ENCODE peak calls at places on chromosomes 7 and 10, in four cellular contexts. One of them, this sample, is unnamed.

GRCh38 chr10:52314822-52315552 is 906 bp downstream of the DKK1 start:
- DNase-seq in fibroblast of lung: peak; percentile 62
- DNase-seq in tibial nerve: no peak
- DNase-seq in CD4-positive, alpha-beta T cell: no peak
- DNase-seq in this sample: no peak

GRCh38 chr10:62067560-62067959 is 166.1 kb downstream of the ARID5B start:
- DNase-seq in tibial nerve: no peak
- DNase-seq in fibroblast of lung: no peak
- DNase-seq in CD4-positive, alpha-beta T cell: no peak
- DNase-seq in this sample: no peak

GRCh38 chr10:72223743-72224101 is 7.6 kb upstream of the ASCC1 start:
- DNase-seq in CD4-positive, alpha-beta T cell: no peak
- DNase-seq in tibial nerve: no peak
- DNase-seq in fibroblast of lung: no peak
- DNase-seq in this sample: no peak

GRCh38 chr7:150972094-150972493 is 6.0 kb downstream of the KCNH2 start:
- DNase-seq in fibroblast of lung: peak; percentile 36
- DNase-seq in CD4-positive, alpha-beta T cell: no peak
- DNase-seq in tibial nerve: no peak
- DNase-seq in this sample: no peak

GRCh38 chr7:83957333-83957732 is 237.3 kb downstream of the SEMA3A start:
- DNase-seq in fibroblast of lung: no peak
- DNase-seq in CD4-positive, alpha-beta T cell: no peak
- DNase-seq in tibial nerve: no peak
- DNase-seq in this sample: no peak

GRCh38 chr10:92175164-92175563 is 115.7 kb downstream of the CPEB3 start:
- DNase-seq in CD4-positive, alpha-beta T cell: no peak
- DNase-seq in fibroblast of lung: no peak
- DNase-seq in tibial nerve: no peak
- DNase-seq in this sample: no peak

GRCh38 chr7:43869898-43870240 is 552 bp upstream of the MRPS24 start:
- DNase-seq in CD4-positive, alpha-beta T cell: no peak
- DNase-seq in fibroblast of lung: peak; percentile 95
- DNase-seq in tibial nerve: no peak
- DNase-seq in this sample: no peak

GRCh38 chr10:100814751-100815474 is 69.5 kb downstream of the PAX2 start:
- DNase-seq in tibial nerve: no peak
- DNase-seq in fibroblast of lung: no peak
- DNase-seq in CD4-positive, alpha-beta T cell: no peak
- DNase-seq in this sample: no peak

GRCh38 chr7:92680458-92680857 is 90.3 kb upstream of the FAM133B start:
- DNase-seq in fibroblast of lung: no peak
- DNase-seq in CD4-positive, alpha-beta T cell: no peak
- DNase-seq in tibial nerve: no peak
- DNase-seq in this sample: no peak

GRCh38 chr10:71033396-71033980 is 145.1 kb upstream of the PCBD1 start:
- DNase-seq in CD4-positive, alpha-beta T cell: no peak
- DNase-seq in fibroblast of lung: no peak
- DNase-seq in tibial nerve: no peak
- DNase-seq in this sample: no peak
- TF ChIP-seq CTCF in CD4-positive, alpha-beta T cell: no peak
- TF ChIP-seq CTCF in fibroblast of lung: no peak
- TF ChIP-seq CTCF in tibial nerve: no peak
- TF ChIP-seq CTCF in this sample: no peak

GRCh38 chr7:116196947-116197346 is 13.4 kb upstream of the TES start:
- DNase-seq in CD4-positive, alpha-beta T cell: no peak
- DNase-seq in tibial nerve: no peak
- DNase-seq in fibroblast of lung: no peak
- DNase-seq in this sample: no peak
- TF ChIP-seq CTCF in CD4-positive, alpha-beta T cell: no peak
- TF ChIP-seq CTCF in tibial nerve: no peak
- TF ChIP-seq CTCF in fibroblast of lung: no peak
- TF ChIP-seq CTCF in this sample: no peak

GRCh38 chr7:94656925-94657731 is 1.2 kb upstream of the SGCE start:
- DNase-seq in tibial nerve: no peak
- DNase-seq in fibroblast of lung: peak; percentile 41
- DNase-seq in CD4-positive, alpha-beta T cell: no peak
- DNase-seq in this sample: no peak
- TF ChIP-seq CTCF in tibial nerve: no peak
- TF ChIP-seq CTCF in fibroblast of lung: no peak
- TF ChIP-seq CTCF in CD4-positive, alpha-beta T cell: no peak
- TF ChIP-seq CTCF in this sample: no peak

GRCh38 chr10:119291223-119291900 is 84.0 kb downstream of the GRK5 start:
- DNase-seq in CD4-positive, alpha-beta T cell: no peak
- DNase-seq in tibial nerve: no peak
- DNase-seq in fibroblast of lung: no peak
- DNase-seq in this sample: no peak

GRCh38 chr10:119292968-119293367 is 85.6 kb downstream of the GRK5 start:
- DNase-seq in tibial nerve: no peak
- DNase-seq in CD4-positive, alpha-beta T cell: no peak
- DNase-seq in fibroblast of lung: no peak
- DNase-seq in this sample: no peak

GRCh38 chr10:119289227-119289925 is 82.0 kb downstream of the GRK5 start:
- DNase-seq in tibial nerve: no peak
- DNase-seq in fibroblast of lung: no peak
- DNase-seq in CD4-positive, alpha-beta T cell: no peak
- DNase-seq in this sample: no peak

GRCh38 chr10:119288574-119289001 is 81.2 kb downstream of the GRK5 start:
- DNase-seq in tibial nerve: no peak
- DNase-seq in fibroblast of lung: no peak
- DNase-seq in CD4-positive, alpha-beta T cell: no peak
- DNase-seq in this sample: no peak

DNA sequence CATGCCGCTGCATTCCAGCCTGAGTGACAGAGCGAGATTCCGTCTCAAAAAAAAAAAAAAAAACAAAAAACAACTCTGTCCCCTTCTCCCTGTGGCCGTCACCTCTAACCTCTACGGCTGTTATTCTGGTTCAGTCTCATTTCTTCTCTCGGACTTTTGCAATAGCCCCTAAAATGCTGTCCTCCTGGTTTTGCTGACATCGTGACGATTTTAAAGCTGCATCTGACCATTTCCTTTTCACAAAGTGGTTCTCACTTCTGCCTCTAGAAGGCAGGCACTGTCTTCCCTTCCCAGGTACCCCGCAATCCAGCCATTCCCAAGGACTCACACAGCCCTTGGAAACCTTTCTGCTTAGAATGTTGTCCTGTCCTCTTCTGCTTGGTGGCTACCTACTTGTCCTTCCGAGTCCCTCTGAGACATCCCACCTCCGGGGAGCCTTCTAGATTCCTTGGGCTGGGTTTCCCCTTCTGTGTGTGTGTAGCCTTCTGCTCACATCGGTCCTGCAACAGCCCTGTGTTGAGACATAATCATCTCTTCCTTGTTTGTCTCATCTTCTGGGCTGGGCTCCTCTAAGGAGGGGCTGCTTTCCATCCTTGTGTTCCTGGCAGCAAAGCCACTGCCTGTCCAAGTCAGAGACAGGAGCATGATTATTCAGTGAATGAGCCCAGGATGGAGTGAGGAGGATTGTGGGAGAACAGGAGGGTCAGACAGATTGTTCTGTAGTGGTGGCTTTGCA is 83.1 kb downstream of the GRK5 start:
- DNase-seq in tibial nerve: no peak
- DNase-seq in CD4-positive, alpha-beta T cell: no peak
- DNase-seq in fibroblast of lung: no peak
- DNase-seq in this sample: no peak
- TF ChIP-seq CTCF in tibial nerve: peak; percentile 15
- TF ChIP-seq CTCF in CD4-positive, alpha-beta T cell: no peak
- TF ChIP-seq CTCF in fibroblast of lung: peak; percentile 11
- TF ChIP-seq CTCF in this sample: no peak

GRCh38 chr10:123858907-123859650 is 32.5 kb downstream of the CPXM2 start:
- DNase-seq in fibroblast of lung: no peak
- DNase-seq in tibial nerve: no peak
- DNase-seq in CD4-positive, alpha-beta T cell: no peak
- DNase-seq in this sample: no peak
- TF ChIP-seq CTCF in fibroblast of lung: no peak
- TF ChIP-seq CTCF in tibial nerve: no peak
- TF ChIP-seq CTCF in CD4-positive, alpha-beta T cell: no peak
- TF ChIP-seq CTCF in this sample: no peak